ENCODE peak calls at places on chromosomes 5 and 9, in five cellular contexts. One of them, this sample, is unnamed.

GRCh38 chr5:83924891-83925290 is 204.2 kb upstream of the HAPLN1 start:
- DNase-seq in A549: no peak
- DNase-seq in HepG2: no peak
- DNase-seq in H1: no peak
- DNase-seq in K562: no peak
- DNase-seq in this sample: peak

GRCh38 chr9:132894857-132895846 is 16.5 kb downstream of the SPACA9 start:
- DNase-seq in A549: no peak
- DNase-seq in K562: no peak
- DNase-seq in H1: no peak
- DNase-seq in HepG2: no peak
- DNase-seq in this sample: no peak

GRCh38 chr5:147578228-147579024 is 68.6 kb upstream of the DPYSL3 start:
- DNase-seq in H1: no peak
- DNase-seq in A549: peak
- DNase-seq in HepG2: peak
- DNase-seq in K562: peak
- DNase-seq in this sample: peak

GRCh38 chr5:9046756-9047481 is 499.0 kb downstream of the SEMA5A start:
- DNase-seq in HepG2: no peak
- DNase-seq in K562: no peak
- DNase-seq in H1: no peak
- DNase-seq in A549: no peak
- DNase-seq in this sample: peak

GRCh38 chr5:39092581-39093350 is 18.6 kb upstream of the RICTOR start:
- DNase-seq in HepG2: no peak
- DNase-seq in A549: peak
- DNase-seq in H1: no peak
- DNase-seq in K562: no peak
- DNase-seq in this sample: peak

GRCh38 chr5:58459276-58459859 is 518 bp downstream of the PLK2 start:
- DNase-seq in HepG2: peak
- DNase-seq in A549: peak
- DNase-seq in K562: no peak
- DNase-seq in H1: peak
- DNase-seq in this sample: peak

GRCh38 chr9:112705773-112706427 is 12.0 kb downstream of the INIP start:
- DNase-seq in A549: peak
- DNase-seq in H1: no peak
- DNase-seq in HepG2: peak
- DNase-seq in K562: peak
- DNase-seq in this sample: peak

GRCh38 chr9:121725008-121725795 is 73.8 kb downstream of the DAB2IP start:
- DNase-seq in HepG2: no peak
- DNase-seq in A549: no peak
- DNase-seq in H1: no peak
- DNase-seq in K562: no peak
- DNase-seq in this sample: peak

GRCh38 chr9:101421653-101422065 is 13.9 kb downstream of the ALDOB start:
- DNase-seq in H1: no peak
- DNase-seq in HepG2: peak
- DNase-seq in A549: peak
- DNase-seq in K562: no peak
- DNase-seq in this sample: no peak

GRCh38 chr5:22669345-22669744 is 183.8 kb downstream of the CDH12 start:
- DNase-seq in HepG2: no peak
- DNase-seq in H1: no peak
- DNase-seq in A549: no peak
- DNase-seq in K562: no peak
- DNase-seq in this sample: no peak

GRCh38 chr9:116494815-116495634 is 192.1 kb upstream of the TRIM32 start:
- DNase-seq in HepG2: peak
- DNase-seq in K562: peak
- DNase-seq in H1: peak
- DNase-seq in A549: peak
- DNase-seq in this sample: no peak

GRCh38 chr9:6096821-6097220 is 81.4 kb upstream of the RANBP6 start:
- DNase-seq in A549: peak
- DNase-seq in HepG2: no peak
- DNase-seq in H1: no peak
- DNase-seq in K562: no peak
- DNase-seq in this sample: peak

GRCh38 chr9:129436751-129437625 is 183.9 kb downstream of the C9orf50 start:
- DNase-seq in K562: peak
- DNase-seq in A549: no peak
- DNase-seq in H1: no peak
- DNase-seq in HepG2: no peak
- DNase-seq in this sample: peak

GRCh38 chr9:86126998-86127972 is 27.9 kb upstream of the GOLM1 start:
- DNase-seq in K562: peak
- DNase-seq in HepG2: peak
- DNase-seq in A549: peak
- DNase-seq in H1: peak
- DNase-seq in this sample: no peak

GRCh38 chr5:75706775-75707174 is 10.5 kb downstream of the POC5 start:
- DNase-seq in H1: no peak
- DNase-seq in A549: no peak
- DNase-seq in K562: peak
- DNase-seq in HepG2: no peak
- DNase-seq in this sample: no peak

GRCh38 chr9:4615251-4615650 is 46.8 kb upstream of the PLPP6 start:
- DNase-seq in H1: no peak
- DNase-seq in K562: no peak
- DNase-seq in HepG2: no peak
- DNase-seq in A549: no peak
- DNase-seq in this sample: no peak

GRCh38 chr5:180484813-180485212 is 9.4 kb upstream of the CNOT6 start:
- DNase-seq in K562: no peak
- DNase-seq in HepG2: no peak
- DNase-seq in H1: no peak
- DNase-seq in A549: no peak
- DNase-seq in this sample: no peak

GRCh38 chr9:38016375-38017120 is 52.5 kb downstream of the SHB start:
- DNase-seq in A549: peak
- DNase-seq in HepG2: no peak
- DNase-seq in K562: no peak
- DNase-seq in H1: no peak
- DNase-seq in this sample: no peak

GRCh38 chr5:36239370-36240293 is 2.1 kb downstream of the NADK2 start:
- DNase-seq in H1: no peak
- DNase-seq in HepG2: peak
- DNase-seq in K562: peak
- DNase-seq in A549: no peak
- DNase-seq in this sample: no peak

GRCh38 chr9:108417726-108418125 is 438.1 kb downstream of the ACTL7B start:
- DNase-seq in K562: no peak
- DNase-seq in A549: no peak
- DNase-seq in H1: no peak
- DNase-seq in HepG2: no peak
- DNase-seq in this sample: no peak

GRCh38 chr5:174414315-174414710 is 310.1 kb upstream of the MSX2 start:
- DNase-seq in HepG2: no peak
- DNase-seq in A549: no peak
- DNase-seq in K562: no peak
- DNase-seq in H1: no peak
- DNase-seq in this sample: no peak

GRCh38 chr5:59786271-59786805 is 107.2 kb downstream of the PDE4D start:
- DNase-seq in H1: no peak
- DNase-seq in HepG2: no peak
- DNase-seq in A549: peak
- DNase-seq in K562: no peak
- DNase-seq in this sample: peak

GRCh38 chr5:167798427-167798826 is 493.0 kb upstream of the WWC1 start:
- DNase-seq in H1: no peak
- DNase-seq in HepG2: no peak
- DNase-seq in A549: no peak
- DNase-seq in K562: no peak
- DNase-seq in this sample: no peak

GRCh38 chr9:136014928-136015633 is 53.9 kb upstream of the UBAC1 start:
- DNase-seq in H1: no peak
- DNase-seq in HepG2: no peak
- DNase-seq in A549: no peak
- DNase-seq in K562: no peak
- DNase-seq in this sample: no peak

GRCh38 chr5:74579215-74579614 is 61.3 kb downstream of the ENC1 start:
- DNase-seq in A549: no peak
- DNase-seq in HepG2: no peak
- DNase-seq in K562: peak
- DNase-seq in H1: no peak
- DNase-seq in this sample: no peak

GRCh38 chr9:106892632-106893031 is 29.7 kb downstream of the ZNF462 start:
- DNase-seq in A549: peak
- DNase-seq in H1: no peak
- DNase-seq in HepG2: peak
- DNase-seq in K562: no peak
- DNase-seq in this sample: peak

GRCh38 chr5:123182072-123182471 is 93.0 kb downstream of the PRDM6 start:
- DNase-seq in K562: no peak
- DNase-seq in HepG2: no peak
- DNase-seq in A549: no peak
- DNase-seq in H1: no peak
- DNase-seq in this sample: no peak

GRCh38 chr5:88398316-88398715 is 129.7 kb upstream of the TMEM161B start:
- DNase-seq in H1: no peak
- DNase-seq in HepG2: no peak
- DNase-seq in A549: no peak
- DNase-seq in K562: no peak
- DNase-seq in this sample: no peak

GRCh38 chr5:69279517-69279916 is 44.8 kb downstream of the CDK7 start:
- DNase-seq in HepG2: no peak
- DNase-seq in H1: no peak
- DNase-seq in A549: no peak
- DNase-seq in K562: no peak
- DNase-seq in this sample: no peak

GRCh38 chr9:38389313-38389712 is 3.2 kb upstream of the ALDH1B1 start:
- DNase-seq in K562: peak
- DNase-seq in A549: no peak
- DNase-seq in HepG2: peak
- DNase-seq in H1: no peak
- DNase-seq in this sample: no peak

GRCh38 chr9:91824591-91825339 is 125.3 kb downstream of the ROR2 start:
- DNase-seq in H1: no peak
- DNase-seq in HepG2: no peak
- DNase-seq in K562: no peak
- DNase-seq in A549: no peak
- DNase-seq in this sample: no peak

GRCh38 chr9:19408316-19408692 is 505 bp upstream of the ACER2 start:
- DNase-seq in K562: no peak
- DNase-seq in H1: no peak
- DNase-seq in HepG2: no peak
- DNase-seq in A549: peak
- DNase-seq in this sample: no peak

DNA sequence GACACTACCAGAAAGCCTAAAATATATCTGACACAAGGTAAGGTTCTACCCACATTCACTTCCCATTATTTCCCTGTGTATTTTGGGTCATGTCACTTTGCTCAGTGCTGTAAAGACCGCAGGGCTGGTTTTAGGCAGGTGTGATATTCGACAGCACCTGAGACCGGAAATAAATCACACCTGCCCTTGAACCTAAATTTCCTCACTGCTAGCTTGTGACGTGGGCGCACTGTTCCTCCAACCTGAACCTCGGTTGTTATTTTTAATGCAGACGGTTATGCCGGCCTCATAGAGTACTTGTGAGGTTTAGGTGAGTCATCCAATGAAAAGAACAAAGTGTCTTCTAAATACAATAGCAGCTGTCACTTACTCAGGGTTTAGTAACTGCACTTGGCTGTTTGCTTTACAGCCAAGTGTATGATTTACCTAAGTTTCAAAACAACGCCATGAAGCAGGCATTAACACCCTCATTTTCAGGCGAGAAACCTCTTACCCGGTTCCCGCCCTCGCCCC is 20.7 kb upstream of the ZNF782 start:
- DNase-seq in A549: peak
- DNase-seq in HepG2: peak
- DNase-seq in K562: no peak
- DNase-seq in H1: no peak
- DNase-seq in this sample: peak
- H3K4me3 ChIP-seq in A549: peak
- H3K4me3 ChIP-seq in HepG2: peak
- H3K4me3 ChIP-seq in K562: no peak
- H3K4me3 ChIP-seq in H1: peak
- H3K4me3 ChIP-seq in this sample: peak

DNA sequence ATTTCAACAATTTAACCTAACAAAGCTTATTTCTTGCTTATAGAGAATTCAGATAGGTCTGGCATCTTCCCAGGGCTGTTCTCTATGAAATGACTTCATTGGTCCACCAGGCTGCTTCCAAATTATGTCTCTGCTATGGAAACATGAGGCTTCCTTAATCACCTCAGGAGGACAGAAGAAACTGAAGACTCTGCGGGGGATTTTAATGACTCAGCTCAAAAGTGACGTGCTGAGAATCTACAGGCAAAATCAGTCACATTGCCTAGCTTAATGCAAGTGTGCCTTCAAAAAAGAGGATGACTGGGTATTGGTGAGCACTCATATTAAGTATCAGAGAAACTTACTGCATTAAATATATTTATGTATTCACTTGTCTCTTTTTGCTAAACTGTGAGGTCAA is 315.5 kb upstream of the RGMB start:
- DNase-seq in HepG2: no peak
- DNase-seq in K562: no peak
- DNase-seq in H1: no peak
- DNase-seq in A549: no peak
- DNase-seq in this sample: no peak
- TF ChIP-seq JUN in HepG2: no peak
- TF ChIP-seq JUN in K562: no peak
- TF ChIP-seq JUN in H1: no peak
- TF ChIP-seq JUN in A549: no peak
- TF ChIP-seq JUN in this sample: no peak

GRCh38 chr9:14322211-14323082 is 8.5 kb upstream of the NFIB start:
- DNase-seq in HepG2: peak
- DNase-seq in K562: peak
- DNase-seq in A549: peak
- DNase-seq in H1: peak
- DNase-seq in this sample: peak

GRCh38 chr9:14323083-14323968 is 9.4 kb upstream of the NFIB start:
- DNase-seq in A549: no peak
- DNase-seq in H1: no peak
- DNase-seq in K562: peak
- DNase-seq in HepG2: no peak
- DNase-seq in this sample: peak

GRCh38 chr9:14326264-14326826 is 12.4 kb upstream of the NFIB start:
- DNase-seq in A549: peak
- DNase-seq in H1: no peak
- DNase-seq in HepG2: no peak
- DNase-seq in K562: no peak
- DNase-seq in this sample: peak

GRCh38 chr9:14321517-14322125 is 7.7 kb upstream of the NFIB start:
- DNase-seq in K562: no peak
- DNase-seq in A549: no peak
- DNase-seq in HepG2: no peak
- DNase-seq in H1: no peak
- DNase-seq in this sample: peak

GRCh38 chr9:14323969-14324366 is 10.0 kb upstream of the NFIB start:
- DNase-seq in H1: no peak
- DNase-seq in HepG2: no peak
- DNase-seq in K562: no peak
- DNase-seq in A549: no peak
- DNase-seq in this sample: no peak
- H3K4me3 ChIP-seq in H1: no peak
- H3K4me3 ChIP-seq in HepG2: no peak
- H3K4me3 ChIP-seq in K562: no peak
- H3K4me3 ChIP-seq in A549: no peak
- H3K4me3 ChIP-seq in this sample: no peak

GRCh38 chr5:66646570-66646969 is 50.4 kb downstream of the MAST4 start:
- DNase-seq in K562: no peak
- DNase-seq in A549: no peak
- DNase-seq in H1: no peak
- DNase-seq in HepG2: no peak
- DNase-seq in this sample: no peak
- TF ChIP-seq JUN in K562: no peak
- TF ChIP-seq JUN in A549: no peak
- TF ChIP-seq JUN in H1: no peak
- TF ChIP-seq JUN in HepG2: no peak
- TF ChIP-seq JUN in this sample: no peak

This sample was measured in endothelial cell of umbilical vein.